ENCODE peak calls at places on chromosomes 11 and 22, in seven cellular contexts. E, K, U, F, X, H and R are unnamed samples. For H3K4me1 and H3K27me3, the result is how much of the 10 kb centered on the place peaks cover.

GRCh38 chr11:88352139-88352538 is 14.6 kb upstream of the CTSC start:
- DNase-seq in E (no peak), X (peak), H (no peak), K (no peak), F (peak), U (peak), R (no peak)

GRCh38 chr11:46279393-46280099 is 2.1 kb downstream of the CREB3L1 start:
- DNase-seq in F (peak), E (no peak), H (no peak), K (peak), X (peak), U (peak), R (no peak)

GRCh38 chr11:34773826-34774225 is 142.4 kb downstream of the APIP start:
- DNase-seq in U (no peak), K (no peak), E (no peak), H (no peak), X (peak), F (no peak), R (no peak)

GRCh38 chr11:134278356-134278755 is 2.2 kb downstream of the GLB1L3 start:
- DNase-seq in E (no peak), H (no peak), F (no peak), X (no peak), U (no peak), K (no peak), R (no peak)

GRCh38 chr11:70536051-70536877 is 137.9 kb downstream of the CTTN start:
- DNase-seq in X (no peak), K (no peak), F (no peak), E (peak), H (no peak), U (no peak), R (no peak)

GRCh38 chr22:24436553-24436952 is 9.2 kb downstream of the ADORA2A start:
- DNase-seq in U (no peak), K (no peak), E (peak), X (no peak), F (no peak), H (no peak), R (no peak)

GRCh38 chr11:47185305-47186075 is 744 bp downstream of the PACSIN3 start:
- DNase-seq in H (no peak), U (peak), K (peak), F (peak), E (no peak), X (peak), R (no peak)

GRCh38 chr11:79440451-79441158 is at the start of gene TENM4:
- DNase-seq in X (peak), U (peak), H (no peak), K (peak), F (peak), E (peak), R (no peak)

GRCh38 chr11:2442554-2442953 is 1.8 kb downstream of the TRPM5 start:
- DNase-seq in F (no peak), X (no peak), E (no peak), K (no peak), H (no peak), U (no peak), R (peak)

GRCh38 chr11:128324051-128324481 is 263.3 kb downstream of the ETS1 start:
- DNase-seq in U (no peak), K (no peak), H (no peak), E (peak), F (no peak), X (no peak), R (no peak)

GRCh38 chr22:31646186-31647019 is 15.6 kb downstream of the PISD start:
- DNase-seq in E (no peak), U (peak), H (peak), F (no peak), K (no peak), X (peak), R (no peak)

DNA sequence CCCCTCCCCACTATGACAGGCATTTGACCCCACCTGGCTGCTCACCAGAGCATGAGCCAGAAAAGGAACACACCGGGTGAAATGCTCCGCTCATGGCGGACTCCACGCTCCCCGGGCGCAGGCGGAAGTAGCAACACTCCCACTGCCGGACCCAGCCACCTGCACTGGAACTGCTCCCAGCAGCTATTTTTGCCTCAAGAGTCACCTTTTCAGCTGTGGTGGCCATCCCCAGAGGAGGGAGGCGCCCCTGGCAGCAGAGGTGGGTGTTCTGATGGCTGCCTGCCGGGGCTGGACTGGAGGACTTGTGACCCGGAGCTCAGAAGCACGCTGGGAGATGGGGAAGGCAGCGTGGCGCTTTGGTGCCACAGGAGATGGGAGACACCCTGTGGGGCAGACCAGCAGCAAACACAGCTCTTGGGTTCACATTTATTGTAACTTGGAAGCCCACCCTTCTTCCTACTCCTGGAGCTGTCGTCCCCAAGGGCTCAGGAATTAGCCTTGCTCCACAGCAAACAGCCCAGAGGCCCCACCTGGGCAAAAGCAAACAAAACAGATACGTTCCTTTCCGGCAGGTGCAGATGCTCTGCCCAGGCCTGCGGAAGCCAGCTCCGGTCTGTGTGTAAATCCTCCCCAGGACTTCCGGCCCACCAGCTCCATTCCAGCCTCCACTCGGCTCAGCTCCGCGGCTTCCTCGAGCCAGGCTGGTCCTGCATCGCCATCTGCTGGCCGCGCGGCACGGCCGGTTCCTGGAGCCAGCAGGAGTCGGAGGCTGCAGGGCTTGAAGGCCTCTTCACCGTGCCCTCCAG is 3.7 kb downstream of the RPS19BP1 start:
- DNase-seq in F (peak), E (peak), X (peak), H (peak), U (peak), K (peak), R (peak)
- H3K4me1 ChIP-seq in F (half or more), E (half or more), X (half or more), H (under half), U (under half), K (under half), R (half or more)

GRCh38 chr11:72702842-72703241 is 28.6 kb upstream of the PDE2A start:
- DNase-seq in E (no peak), K (no peak), U (no peak), H (no peak), F (no peak), X (no peak), R (no peak)
- H3K4me3 ChIP-seq in E (no peak), K (peak), U (no peak), H (no peak), F (no peak), X (peak), R (no peak)

GRCh38 chr11:82732734-82733443 is 775 bp downstream of the FAM181B start:
- DNase-seq in F (peak), U (peak), K (no peak), X (peak), E (peak), H (no peak), R (peak)
- H3K27me3 ChIP-seq in F (under half), U (half or more), K (half or more), X (half or more), E (under half), H (under half), R (under half)

DNA sequence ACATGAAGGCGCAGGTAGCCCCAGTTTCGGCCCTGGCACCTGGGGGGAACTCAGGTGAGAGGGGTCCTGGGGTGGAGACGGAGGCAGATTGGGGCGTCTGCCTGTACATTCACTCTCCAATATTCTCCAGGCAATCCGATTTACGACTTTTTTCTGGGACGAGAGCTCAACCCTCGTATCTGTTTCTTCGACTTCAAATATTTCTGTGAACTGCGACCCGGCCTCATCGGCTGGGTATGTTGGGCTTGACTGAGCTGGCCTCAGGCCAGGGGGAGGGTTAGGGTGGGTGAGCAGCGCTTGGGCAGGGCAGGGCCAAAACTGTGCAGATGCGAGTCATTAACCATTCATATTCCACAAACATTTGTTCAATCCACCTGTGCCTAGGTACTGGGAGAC is 1.7 kb downstream of the TM7SF2 start:
- DNase-seq in E (no peak), X (no peak), U (no peak), K (no peak), H (no peak), F (peak), R (no peak)
- H3K4me1 ChIP-seq in E (half or more), X (under half), U (under half), K (under half), H (half or more), F (half or more), R (under half)

GRCh38 chr11:104798794-104799193 is 99.5 kb downstream of the CASP12 start:
- DNase-seq in H (no peak), F (no peak), E (no peak), K (no peak), U (no peak), X (no peak), R (peak)
- H3K4me3 ChIP-seq in H (no peak), F (no peak), E (no peak), K (no peak), U (no peak), X (peak), R (peak)

DNA sequence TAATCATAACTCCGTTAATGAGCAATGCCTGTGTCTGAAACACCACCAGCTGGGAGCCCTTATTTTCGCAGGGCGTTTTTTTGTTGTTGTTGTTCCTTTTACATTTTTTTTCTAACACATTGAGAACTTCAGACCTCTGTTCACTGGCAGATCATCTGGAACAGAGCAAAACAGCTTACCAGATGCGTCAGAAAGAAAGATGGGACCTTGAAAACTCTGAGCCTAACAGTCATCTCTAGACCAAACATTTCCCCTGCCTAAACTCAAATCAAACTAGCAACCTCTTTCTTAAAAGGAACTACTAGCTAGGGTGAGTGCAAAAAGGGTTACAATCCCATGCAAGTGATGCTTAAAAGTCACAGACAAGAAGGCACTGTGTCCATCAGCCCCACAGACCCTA is 93.2 kb downstream of the PLEKHA7 start:
- DNase-seq in H (no peak), X (no peak), E (no peak), U (no peak), F (no peak), K (no peak), R (no peak)
- H3K27me3 ChIP-seq in H (under half), X (half or more), E (under half), U (under half), F (under half), K (under half), R (under half)

DNA sequence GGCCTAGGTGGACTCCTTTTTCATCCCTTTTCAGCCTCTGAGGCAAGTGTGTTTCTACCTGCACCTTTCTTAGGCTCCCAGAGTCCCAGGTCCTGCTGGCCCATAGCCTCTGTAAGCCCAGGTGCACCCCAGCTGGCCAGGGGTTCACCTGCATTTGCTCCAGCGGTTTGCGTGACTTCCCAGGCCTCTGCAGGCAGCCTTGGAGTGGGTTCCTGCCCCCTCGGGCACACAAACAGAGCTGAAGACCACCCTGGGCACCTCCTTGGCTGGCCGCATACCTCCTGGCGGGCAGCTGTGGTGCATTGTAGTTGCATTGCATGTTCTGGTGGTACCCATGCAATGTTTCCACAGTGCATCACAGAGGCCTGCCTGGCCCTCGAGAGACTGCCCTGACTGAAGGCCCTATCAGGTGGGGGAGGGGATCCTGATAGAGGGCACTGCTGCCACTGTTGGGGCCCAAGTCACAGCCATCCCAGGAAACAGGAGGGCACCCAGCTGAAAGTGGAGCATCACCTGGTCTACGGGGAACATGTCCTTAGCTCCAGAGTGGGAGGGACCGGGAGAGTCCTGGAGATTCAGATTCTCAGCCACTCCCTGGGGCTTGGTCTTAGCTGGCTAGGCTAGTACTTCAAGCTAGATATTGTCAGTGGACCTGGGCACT is 14.1 kb downstream of the SHISA8 start:
- DNase-seq in E (peak), H (no peak), U (no peak), K (no peak), X (no peak), F (no peak), R (no peak)
- H3K4me1 ChIP-seq in E (under half), H (under half), U (under half), K (under half), X (under half), F (under half), R (under half)

GRCh38 chr11:118690553-118691304 is 11.3 kb upstream of the TREH start:
- DNase-seq in U (no peak), K (no peak), X (no peak), F (no peak), H (no peak), E (no peak), R (no peak)

GRCh38 chr11:118687906-118688305 is 8.5 kb upstream of the TREH start:
- DNase-seq in F (no peak), E (no peak), H (no peak), X (no peak), U (no peak), K (no peak), R (no peak)

GRCh38 chr11:118689852-118690552 is 10.6 kb upstream of the TREH start:
- DNase-seq in H (peak), K (peak), E (peak), X (peak), F (peak), U (peak), R (peak)

GRCh38 chr11:118688851-118689502 is 9.5 kb upstream of the TREH start:
- DNase-seq in E (no peak), H (no peak), K (no peak), X (no peak), U (no peak), F (no peak), R (no peak)

DNA sequence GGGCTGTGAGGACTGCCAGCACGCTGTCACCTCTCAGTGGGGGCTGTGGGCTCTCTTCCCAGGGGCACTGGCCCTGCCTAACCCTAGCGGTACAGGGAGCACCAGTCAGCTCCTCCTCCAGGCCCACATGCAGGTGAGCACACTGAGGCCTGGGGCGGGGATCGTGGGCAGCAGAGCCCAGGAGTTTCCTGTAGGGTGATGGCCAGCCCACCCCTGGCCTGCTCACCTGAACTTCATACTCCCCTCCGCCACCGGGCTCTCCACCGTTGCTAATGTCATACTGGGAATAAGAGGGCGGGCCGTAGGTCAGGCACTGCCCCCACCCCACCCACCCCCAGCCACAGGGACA is 10.0 kb upstream of the TREH start:
- DNase-seq in X (no peak), H (no peak), E (no peak), F (no peak), K (no peak), U (no peak), R (no peak)
- H3K4me3 ChIP-seq in X (no peak), H (peak), E (no peak), F (no peak), K (peak), U (no peak), R (no peak)

DNA sequence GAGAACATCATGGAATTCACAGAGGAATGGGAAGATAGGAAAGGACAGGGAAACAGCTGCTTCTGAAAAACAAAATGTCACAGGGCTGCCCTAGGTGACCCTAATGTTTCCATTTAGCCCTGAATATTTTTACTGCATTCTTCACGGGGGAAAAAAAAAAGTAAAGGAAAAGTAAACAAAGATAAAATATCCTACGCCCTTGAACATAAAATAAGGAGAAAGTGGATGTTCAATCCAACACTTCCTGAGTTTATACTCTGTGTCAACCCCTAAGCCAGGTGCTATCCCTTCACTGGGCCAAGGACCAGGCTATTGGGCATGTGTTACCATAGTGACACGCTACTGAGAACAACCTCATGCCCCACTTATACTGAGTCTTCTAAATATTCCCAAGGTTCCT is 84.7 kb downstream of the FAM76B start:
- DNase-seq in X (no peak), F (no peak), E (no peak), U (no peak), H (no peak), K (no peak), R (no peak)
- H3K27me3 ChIP-seq in X (under half), F (under half), E (under half), U (under half), H (under half), K (under half), R (under half)